ENCODE peak calls at places on chromosomes 16 and 17, in ten cellular contexts. One of them, this sample, is unnamed.

GRCh38 chr16:69799601-69800000 is 37.5 kb downstream of the WWP2 start:
- DNase-seq in BE2C: no peak
- DNase-seq in fibroblast of pulmonary artery: no peak
- DNase-seq in right atrium auricular region: no peak
- DNase-seq in mucosa of descending colon: no peak
- DNase-seq in Peyer's patch: no peak
- DNase-seq in cardiac fibroblast: no peak
- DNase-seq in pancreas: no peak
- DNase-seq in body of pancreas: no peak
- DNase-seq in thoracic aorta: no peak
- DNase-seq in this sample: no peak

GRCh38 chr16:64240586-64240985 is 881.3 kb downstream of the CDH11 start:
- DNase-seq in pancreas: no peak
- DNase-seq in thoracic aorta: no peak
- DNase-seq in mucosa of descending colon: no peak
- DNase-seq in right atrium auricular region: no peak
- DNase-seq in BE2C: no peak
- DNase-seq in body of pancreas: no peak
- DNase-seq in fibroblast of pulmonary artery: peak
- DNase-seq in Peyer's patch: no peak
- DNase-seq in cardiac fibroblast: no peak
- DNase-seq in this sample: no peak

GRCh38 chr16:19520861-19521331 is 1.0 kb downstream of the GDE1 start:
- DNase-seq in fibroblast of pulmonary artery: peak
- DNase-seq in thoracic aorta: no peak
- DNase-seq in pancreas: no peak
- DNase-seq in right atrium auricular region: no peak
- DNase-seq in BE2C: no peak
- DNase-seq in body of pancreas: peak
- DNase-seq in mucosa of descending colon: peak
- DNase-seq in Peyer's patch: peak
- DNase-seq in cardiac fibroblast: peak
- DNase-seq in this sample: no peak

GRCh38 chr17:33183487-33184026 is 109.5 kb downstream of the ASIC2 start:
- DNase-seq in thoracic aorta: no peak
- DNase-seq in pancreas: no peak
- DNase-seq in mucosa of descending colon: no peak
- DNase-seq in BE2C: no peak
- DNase-seq in cardiac fibroblast: no peak
- DNase-seq in fibroblast of pulmonary artery: no peak
- DNase-seq in Peyer's patch: no peak
- DNase-seq in right atrium auricular region: no peak
- DNase-seq in body of pancreas: no peak
- DNase-seq in this sample: no peak

GRCh38 chr16:73140944-73141343 is 93.0 kb upstream of the ZFHX3 start:
- DNase-seq in BE2C: no peak
- DNase-seq in mucosa of descending colon: no peak
- DNase-seq in fibroblast of pulmonary artery: no peak
- DNase-seq in right atrium auricular region: no peak
- DNase-seq in pancreas: no peak
- DNase-seq in body of pancreas: no peak
- DNase-seq in Peyer's patch: no peak
- DNase-seq in cardiac fibroblast: no peak
- DNase-seq in thoracic aorta: no peak
- DNase-seq in this sample: no peak

GRCh38 chr16:67108931-67109406 is 772 bp upstream of the PHAF1 start:
- DNase-seq in mucosa of descending colon: no peak
- DNase-seq in body of pancreas: no peak
- DNase-seq in pancreas: peak
- DNase-seq in thoracic aorta: no peak
- DNase-seq in cardiac fibroblast: no peak
- DNase-seq in BE2C: no peak
- DNase-seq in Peyer's patch: no peak
- DNase-seq in fibroblast of pulmonary artery: no peak
- DNase-seq in right atrium auricular region: no peak
- DNase-seq in this sample: no peak

GRCh38 chr17:7703584-7704574 is 1.1 kb upstream of the EFNB3 start:
- DNase-seq in BE2C: peak
- DNase-seq in mucosa of descending colon: no peak
- DNase-seq in thoracic aorta: no peak
- DNase-seq in Peyer's patch: peak
- DNase-seq in pancreas: peak
- DNase-seq in fibroblast of pulmonary artery: peak
- DNase-seq in right atrium auricular region: no peak
- DNase-seq in body of pancreas: peak
- DNase-seq in cardiac fibroblast: peak
- DNase-seq in this sample: no peak

GRCh38 chr17:48162946-48163506 is 55.5 kb downstream of the SNX11 start:
- DNase-seq in BE2C: peak
- DNase-seq in Peyer's patch: no peak
- DNase-seq in body of pancreas: peak
- DNase-seq in mucosa of descending colon: no peak
- DNase-seq in pancreas: no peak
- DNase-seq in fibroblast of pulmonary artery: peak
- DNase-seq in cardiac fibroblast: peak
- DNase-seq in thoracic aorta: no peak
- DNase-seq in right atrium auricular region: no peak
- DNase-seq in this sample: no peak

GRCh38 chr17:13508916-13509315 is 92.8 kb downstream of the HS3ST3A1 start:
- DNase-seq in fibroblast of pulmonary artery: peak
- DNase-seq in thoracic aorta: no peak
- DNase-seq in right atrium auricular region: no peak
- DNase-seq in mucosa of descending colon: no peak
- DNase-seq in body of pancreas: no peak
- DNase-seq in BE2C: no peak
- DNase-seq in cardiac fibroblast: peak
- DNase-seq in pancreas: no peak
- DNase-seq in Peyer's patch: no peak
- DNase-seq in this sample: no peak

GRCh38 chr17:72588561-72588960 is 467.7 kb downstream of the SOX9 start:
- DNase-seq in Peyer's patch: no peak
- DNase-seq in right atrium auricular region: no peak
- DNase-seq in pancreas: no peak
- DNase-seq in cardiac fibroblast: no peak
- DNase-seq in fibroblast of pulmonary artery: no peak
- DNase-seq in BE2C: no peak
- DNase-seq in mucosa of descending colon: no peak
- DNase-seq in thoracic aorta: no peak
- DNase-seq in body of pancreas: no peak
- DNase-seq in this sample: no peak

GRCh38 chr17:34301986-34302385 is 16.4 kb downstream of the CCL11 start:
- DNase-seq in fibroblast of pulmonary artery: no peak
- DNase-seq in Peyer's patch: no peak
- DNase-seq in right atrium auricular region: no peak
- DNase-seq in cardiac fibroblast: no peak
- DNase-seq in body of pancreas: no peak
- DNase-seq in mucosa of descending colon: no peak
- DNase-seq in pancreas: no peak
- DNase-seq in thoracic aorta: no peak
- DNase-seq in BE2C: no peak
- DNase-seq in this sample: no peak

GRCh38 chr16:58970775-58971174 is 236.7 kb upstream of the GOT2 start:
- DNase-seq in body of pancreas: no peak
- DNase-seq in pancreas: no peak
- DNase-seq in fibroblast of pulmonary artery: peak
- DNase-seq in Peyer's patch: no peak
- DNase-seq in cardiac fibroblast: no peak
- DNase-seq in BE2C: no peak
- DNase-seq in right atrium auricular region: no peak
- DNase-seq in thoracic aorta: no peak
- DNase-seq in mucosa of descending colon: no peak
- DNase-seq in this sample: no peak

GRCh38 chr16:77951788-77952187 is 70.6 kb upstream of the CLEC3A start:
- DNase-seq in pancreas: no peak
- DNase-seq in right atrium auricular region: no peak
- DNase-seq in fibroblast of pulmonary artery: no peak
- DNase-seq in BE2C: no peak
- DNase-seq in Peyer's patch: no peak
- DNase-seq in mucosa of descending colon: no peak
- DNase-seq in cardiac fibroblast: no peak
- DNase-seq in thoracic aorta: no peak
- DNase-seq in body of pancreas: no peak
- DNase-seq in this sample: peak

GRCh38 chr17:63827002-63827800 is at the start of the genes FTSJ3 and PSMC5:
- DNase-seq in thoracic aorta: peak
- DNase-seq in fibroblast of pulmonary artery: peak
- DNase-seq in right atrium auricular region: peak
- DNase-seq in body of pancreas: peak
- DNase-seq in Peyer's patch: peak
- DNase-seq in pancreas: peak
- DNase-seq in BE2C: peak
- DNase-seq in cardiac fibroblast: peak
- DNase-seq in mucosa of descending colon: peak
- DNase-seq in this sample: peak
- TF ChIP-seq CTCF in thoracic aorta: peak
- TF ChIP-seq CTCF in fibroblast of pulmonary artery: peak
- TF ChIP-seq CTCF in right atrium auricular region: peak
- TF ChIP-seq CTCF in body of pancreas: peak
- TF ChIP-seq CTCF in Peyer's patch: peak
- TF ChIP-seq CTCF in pancreas: no peak
- TF ChIP-seq CTCF in BE2C: peak
- TF ChIP-seq CTCF in cardiac fibroblast: peak
- TF ChIP-seq CTCF in mucosa of descending colon: peak
- TF ChIP-seq CTCF in this sample: peak

GRCh38 chr17:38851434-38851833 is 2.1 kb downstream of the RPL23 start:
- DNase-seq in mucosa of descending colon: no peak
- DNase-seq in fibroblast of pulmonary artery: no peak
- DNase-seq in right atrium auricular region: no peak
- DNase-seq in cardiac fibroblast: no peak
- DNase-seq in body of pancreas: no peak
- DNase-seq in BE2C: no peak
- DNase-seq in thoracic aorta: no peak
- DNase-seq in pancreas: no peak
- DNase-seq in Peyer's patch: no peak
- DNase-seq in this sample: no peak

GRCh38 chr17:38848939-38849563 is 4.5 kb downstream of the RPL23 start:
- DNase-seq in BE2C: no peak
- DNase-seq in mucosa of descending colon: no peak
- DNase-seq in pancreas: no peak
- DNase-seq in Peyer's patch: no peak
- DNase-seq in body of pancreas: no peak
- DNase-seq in cardiac fibroblast: no peak
- DNase-seq in fibroblast of pulmonary artery: no peak
- DNase-seq in thoracic aorta: no peak
- DNase-seq in right atrium auricular region: no peak
- DNase-seq in this sample: no peak

GRCh38 chr17:38852771-38853291 is 690 bp downstream of the RPL23 start:
- DNase-seq in cardiac fibroblast: no peak
- DNase-seq in fibroblast of pulmonary artery: no peak
- DNase-seq in thoracic aorta: no peak
- DNase-seq in Peyer's patch: no peak
- DNase-seq in BE2C: no peak
- DNase-seq in body of pancreas: no peak
- DNase-seq in mucosa of descending colon: no peak
- DNase-seq in pancreas: no peak
- DNase-seq in right atrium auricular region: no peak
- DNase-seq in this sample: no peak

GRCh38 chr17:38850374-38850773 is 3.1 kb downstream of the RPL23 start:
- DNase-seq in Peyer's patch: no peak
- DNase-seq in pancreas: no peak
- DNase-seq in thoracic aorta: no peak
- DNase-seq in mucosa of descending colon: no peak
- DNase-seq in BE2C: no peak
- DNase-seq in fibroblast of pulmonary artery: no peak
- DNase-seq in right atrium auricular region: no peak
- DNase-seq in cardiac fibroblast: no peak
- DNase-seq in body of pancreas: no peak
- DNase-seq in this sample: no peak

GRCh38 chr17:38853292-38854219 is at the start of gene RPL23:
- DNase-seq in pancreas: peak
- DNase-seq in thoracic aorta: peak
- DNase-seq in cardiac fibroblast: peak
- DNase-seq in mucosa of descending colon: peak
- DNase-seq in BE2C: peak
- DNase-seq in right atrium auricular region: peak
- DNase-seq in body of pancreas: peak
- DNase-seq in Peyer's patch: peak
- DNase-seq in fibroblast of pulmonary artery: peak
- DNase-seq in this sample: peak
- H3K4me3 ChIP-seq in pancreas: peak
- H3K4me3 ChIP-seq in thoracic aorta: peak
- H3K4me3 ChIP-seq in cardiac fibroblast: peak
- H3K4me3 ChIP-seq in mucosa of descending colon: peak
- H3K4me3 ChIP-seq in BE2C: peak
- H3K4me3 ChIP-seq in right atrium auricular region: peak
- H3K4me3 ChIP-seq in body of pancreas: peak
- H3K4me3 ChIP-seq in Peyer's patch: peak
- H3K4me3 ChIP-seq in fibroblast of pulmonary artery: peak
- H3K4me3 ChIP-seq in this sample: peak

GRCh38 chr16:83743720-83744119 is 64.1 kb upstream of the HSBP1 start:
- DNase-seq in mucosa of descending colon: no peak
- DNase-seq in cardiac fibroblast: no peak
- DNase-seq in right atrium auricular region: no peak
- DNase-seq in pancreas: no peak
- DNase-seq in Peyer's patch: no peak
- DNase-seq in BE2C: no peak
- DNase-seq in fibroblast of pulmonary artery: no peak
- DNase-seq in body of pancreas: no peak
- DNase-seq in thoracic aorta: no peak
- DNase-seq in this sample: no peak
- TF ChIP-seq CTCF in mucosa of descending colon: no peak
- TF ChIP-seq CTCF in cardiac fibroblast: no peak
- TF ChIP-seq CTCF in right atrium auricular region: no peak
- TF ChIP-seq CTCF in pancreas: no peak
- TF ChIP-seq CTCF in Peyer's patch: no peak
- TF ChIP-seq CTCF in BE2C: no peak
- TF ChIP-seq CTCF in fibroblast of pulmonary artery: no peak
- TF ChIP-seq CTCF in body of pancreas: no peak
- TF ChIP-seq CTCF in thoracic aorta: no peak
- TF ChIP-seq CTCF in this sample: no peak

GRCh38 chr17:58694302-58694701 is 1.9 kb downstream of the RAD51C start:
- DNase-seq in pancreas: no peak
- DNase-seq in Peyer's patch: no peak
- DNase-seq in BE2C: no peak
- DNase-seq in thoracic aorta: no peak
- DNase-seq in mucosa of descending colon: no peak
- DNase-seq in fibroblast of pulmonary artery: no peak
- DNase-seq in cardiac fibroblast: no peak
- DNase-seq in right atrium auricular region: no peak
- DNase-seq in body of pancreas: no peak
- DNase-seq in this sample: no peak

GRCh38 chr17:58693208-58693607 is 806 bp downstream of the RAD51C start:
- DNase-seq in BE2C: no peak
- DNase-seq in cardiac fibroblast: no peak
- DNase-seq in body of pancreas: no peak
- DNase-seq in pancreas: no peak
- DNase-seq in Peyer's patch: no peak
- DNase-seq in mucosa of descending colon: no peak
- DNase-seq in fibroblast of pulmonary artery: no peak
- DNase-seq in thoracic aorta: no peak
- DNase-seq in right atrium auricular region: no peak
- DNase-seq in this sample: no peak

GRCh38 chr17:58692239-58693055 is at the start of gene RAD51C:
- DNase-seq in cardiac fibroblast: peak
- DNase-seq in right atrium auricular region: peak
- DNase-seq in mucosa of descending colon: peak
- DNase-seq in pancreas: peak
- DNase-seq in BE2C: peak
- DNase-seq in fibroblast of pulmonary artery: peak
- DNase-seq in body of pancreas: peak
- DNase-seq in thoracic aorta: peak
- DNase-seq in Peyer's patch: peak
- DNase-seq in this sample: peak

GRCh38 chr17:58693751-58694150 is 1.3 kb downstream of the RAD51C start:
- DNase-seq in pancreas: no peak
- DNase-seq in body of pancreas: no peak
- DNase-seq in mucosa of descending colon: no peak
- DNase-seq in Peyer's patch: no peak
- DNase-seq in cardiac fibroblast: no peak
- DNase-seq in thoracic aorta: no peak
- DNase-seq in right atrium auricular region: no peak
- DNase-seq in BE2C: no peak
- DNase-seq in fibroblast of pulmonary artery: no peak
- DNase-seq in this sample: no peak

GRCh38 chr17:58694826-58695225 is 2.4 kb downstream of the RAD51C start:
- DNase-seq in mucosa of descending colon: no peak
- DNase-seq in BE2C: no peak
- DNase-seq in fibroblast of pulmonary artery: no peak
- DNase-seq in right atrium auricular region: no peak
- DNase-seq in pancreas: no peak
- DNase-seq in cardiac fibroblast: no peak
- DNase-seq in thoracic aorta: no peak
- DNase-seq in body of pancreas: no peak
- DNase-seq in Peyer's patch: no peak
- DNase-seq in this sample: no peak
- H3K4me3 ChIP-seq in mucosa of descending colon: no peak
- H3K4me3 ChIP-seq in BE2C: no peak
- H3K4me3 ChIP-seq in fibroblast of pulmonary artery: no peak
- H3K4me3 ChIP-seq in right atrium auricular region: no peak
- H3K4me3 ChIP-seq in pancreas: no peak
- H3K4me3 ChIP-seq in cardiac fibroblast: no peak
- H3K4me3 ChIP-seq in thoracic aorta: no peak
- H3K4me3 ChIP-seq in body of pancreas: no peak
- H3K4me3 ChIP-seq in Peyer's patch: no peak
- H3K4me3 ChIP-seq in this sample: no peak

This sample was measured in LNCaP clone FGC.